ENCODE peak calls at places on chromosomes 11 and 22, in seven cellular contexts. J is fibroblast of mammary gland, B is WTC11, L is Calu3, E is left lung, Z is kidney epithelial cell, Y is HFFc6. R is an unnamed sample.

GRCh38 chr22:47092896-47093311 is 330.5 kb downstream of the TBC1D22A start:
- DNase-seq in J (peak), B (no peak), L (no peak), E (no peak), Z (no peak), Y (peak), R (no peak)

GRCh38 chr11:113874096-113874919 is 1.1 kb downstream of the USP28 start:
- DNase-seq in J (no peak), B (no peak), L (no peak), E (no peak), Z (no peak), Y (no peak), R (no peak)

GRCh38 chr11:114061053-114062049 is 1.8 kb downstream of the ZBTB16 start:
- DNase-seq in J (peak), B (peak), L (no peak), E (peak), Z (no peak), Y (no peak), R (peak)

GRCh38 chr11:57214494-57214893 is 22.6 kb downstream of the APLNR start:
- DNase-seq in J (peak), B (no peak), L (no peak), E (no peak), Z (peak), Y (peak), R (no peak)

GRCh38 chr11:32176223-32176811 is 85.4 kb downstream of the RCN1 start:
- DNase-seq in J (peak), B (peak), L (peak), E (peak), Z (peak), Y (peak), R (peak)

GRCh38 chr11:78270993-78271392 is 82.3 kb downstream of the USP35 start:
- DNase-seq in J (no peak), B (no peak), L (no peak), E (no peak), Z (no peak), Y (no peak), R (no peak)

GRCh38 chr22:28187612-28188011 is 268.6 kb upstream of the PITPNB start:
- DNase-seq in J (no peak), B (no peak), L (no peak), E (no peak), Z (no peak), Y (no peak), R (no peak)

GRCh38 chr11:43920598-43921419 is 21.6 kb upstream of the C11orf96 start:
- DNase-seq in J (peak), B (no peak), L (peak), E (no peak), Z (peak), Y (peak), R (no peak)

GRCh38 chr11:4862447-4863236 is 13.6 kb upstream of the OR51S1 start:
- DNase-seq in J (no peak), B (no peak), L (no peak), E (no peak), Z (no peak), Y (no peak), R (no peak)

GRCh38 chr11:134529212-134530096 is 117.4 kb upstream of the B3GAT1 start:
- DNase-seq in J (no peak), B (no peak), L (no peak), E (peak), Z (no peak), Y (no peak), R (no peak)

GRCh38 chr11:26331911-26332571 is at the start of gene ANO3:
- DNase-seq in J (peak), B (peak), L (peak), E (peak), Z (peak), Y (peak), R (peak)

GRCh38 chr11:10922944-10923343 is 65.1 kb upstream of the ZBED5 start:
- DNase-seq in J (no peak), B (no peak), L (no peak), E (no peak), Z (no peak), Y (no peak), R (no peak)

GRCh38 chr11:67303989-67304411 is 670 bp downstream of the SSH3 start:
- DNase-seq in J (no peak), B (peak), L (peak), E (peak), Z (no peak), Y (no peak), R (peak)

GRCh38 chr22:48563966-48564330 is 1263.7 kb downstream of the BRD1 start:
- DNase-seq in J (no peak), B (no peak), L (no peak), E (no peak), Z (no peak), Y (no peak), R (no peak)

GRCh38 chr11:11347583-11347982 is 5.5 kb downstream of the CSNK2A3 start:
- DNase-seq in J (no peak), B (no peak), L (no peak), E (no peak), Z (no peak), Y (no peak), R (no peak)

GRCh38 chr11:46387919-46388618 is 3.5 kb downstream of the CHRM4 start:
- DNase-seq in J (no peak), B (no peak), L (no peak), E (no peak), Z (no peak), Y (no peak), R (no peak)

GRCh38 chr11:28284206-28284605 is 176.0 kb downstream of the METTL15 start:
- DNase-seq in J (no peak), B (no peak), L (no peak), E (no peak), Z (no peak), Y (no peak), R (no peak)

GRCh38 chr11:17791144-17791543 is 56.6 kb downstream of the KCNC1 start:
- DNase-seq in J (no peak), B (no peak), L (no peak), E (no peak), Z (no peak), Y (peak), R (no peak)

GRCh38 chr11:130947481-130947880 is 31.2 kb upstream of the SNX19 start:
- DNase-seq in J (no peak), B (no peak), L (no peak), E (no peak), Z (no peak), Y (no peak), R (no peak)

GRCh38 chr11:30392221-30392784 is 69.4 kb downstream of the ARL14EP start:
- DNase-seq in J (no peak), B (no peak), L (no peak), E (no peak), Z (peak), Y (peak), R (no peak)

GRCh38 chr11:2475151-2475918 is 30.5 kb downstream of the KCNQ1 start:
- DNase-seq in J (no peak), B (no peak), L (no peak), E (no peak), Z (no peak), Y (no peak), R (no peak)

GRCh38 chr11:2517386-2518064 is 72.7 kb downstream of the KCNQ1 start:
- DNase-seq in J (no peak), B (peak), L (no peak), E (peak), Z (no peak), Y (no peak), R (no peak)

GRCh38 chr11:36478700-36479329 is 31.3 kb downstream of the TRAF6 start:
- DNase-seq in J (peak), B (no peak), L (peak), E (no peak), Z (no peak), Y (peak), R (peak)

GRCh38 chr11:131668867-131669780 is 298.7 kb downstream of the NTM start:
- DNase-seq in J (peak), B (peak), L (peak), E (no peak), Z (no peak), Y (peak), R (peak)

GRCh38 chr22:30472994-30473720 is 1.3 kb upstream of the SEC14L3 start:
- DNase-seq in J (no peak), B (no peak), L (no peak), E (no peak), Z (no peak), Y (no peak), R (no peak)

GRCh38 chr11:62501432-62501891 is 45.1 kb downstream of the AHNAK start:
- DNase-seq in J (no peak), B (no peak), L (no peak), E (no peak), Z (no peak), Y (no peak), R (peak)

GRCh38 chr11:22832315-22833041 is 2.9 kb upstream of the SVIP start:
- DNase-seq in J (peak), B (no peak), L (no peak), E (no peak), Z (peak), Y (no peak), R (no peak)

GRCh38 chr11:120032766-120033390 is 105.0 kb downstream of the TRIM29 start:
- DNase-seq in J (no peak), B (no peak), L (no peak), E (no peak), Z (no peak), Y (no peak), R (no peak)

GRCh38 chr11:77211040-77211451 is 83.0 kb downstream of the MYO7A start:
- DNase-seq in J (no peak), B (no peak), L (no peak), E (no peak), Z (no peak), Y (no peak), R (no peak)

GRCh38 chr11:119427279-119427678 is 4.3 kb upstream of the THY1 start:
- DNase-seq in J (peak), B (no peak), L (no peak), E (no peak), Z (no peak), Y (no peak), R (no peak)

GRCh38 chr11:111435046-111435698 is 56.1 kb upstream of the POU2AF1 start:
- DNase-seq in J (no peak), B (no peak), L (no peak), E (no peak), Z (no peak), Y (no peak), R (no peak)

GRCh38 chr22:35560366-35560765 is 19.7 kb downstream of the RASD2 start:
- DNase-seq in J (no peak), B (no peak), L (no peak), E (no peak), Z (no peak), Y (no peak), R (no peak)

GRCh38 chr11:117495357-117495756 is 167.7 kb downstream of the CEP164 start:
- DNase-seq in J (no peak), B (no peak), L (no peak), E (no peak), Z (no peak), Y (no peak), R (no peak)

GRCh38 chr11:12019337-12019736 is 10.9 kb upstream of the DKK3 start:
- DNase-seq in J (no peak), B (no peak), L (peak), E (no peak), Z (no peak), Y (no peak), R (no peak)

DNA sequence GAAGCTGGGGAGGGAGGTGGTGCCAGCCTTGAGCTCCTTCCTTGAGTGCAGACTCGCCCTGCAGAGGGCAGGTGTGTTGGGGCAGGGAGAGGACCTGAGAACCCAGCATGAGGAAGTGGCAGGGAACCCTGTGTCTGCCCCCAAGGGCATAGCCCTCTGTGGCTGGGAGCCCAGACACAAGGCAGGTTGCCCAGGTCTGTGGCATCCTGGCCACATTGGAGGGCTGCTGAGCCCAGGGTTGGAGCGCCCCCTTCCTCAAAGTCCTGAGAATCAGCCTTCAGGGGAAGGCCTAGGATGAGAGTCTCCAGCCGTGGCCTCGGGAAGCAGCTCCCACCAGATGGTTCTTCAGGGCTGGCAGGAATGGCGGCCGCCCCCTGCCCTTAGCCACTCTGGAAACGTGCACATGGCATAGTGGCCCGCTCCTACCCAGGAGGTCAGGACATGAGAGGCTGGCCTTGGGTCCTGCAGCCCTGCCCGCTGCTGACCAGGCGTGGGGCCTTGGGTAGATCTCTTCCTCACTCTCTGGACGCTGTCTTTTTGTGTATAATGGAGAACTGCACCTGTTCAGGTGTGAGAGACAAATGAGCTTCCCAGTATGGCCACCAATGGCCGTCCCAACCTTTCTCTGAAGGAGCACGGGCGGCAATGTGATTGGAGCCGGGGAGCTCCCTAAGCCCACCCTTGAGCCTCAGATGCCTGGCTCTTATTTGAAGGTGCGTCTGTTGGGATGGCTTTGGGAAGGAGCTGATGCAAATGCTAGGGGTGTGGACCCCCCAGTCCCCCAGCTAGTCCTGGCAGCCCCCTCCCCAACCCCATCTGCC is 4.5 kb upstream of the CDC42BPG start:
- DNase-seq in J (no peak), B (peak), L (peak), E (no peak), Z (no peak), Y (no peak), R (no peak)
- TF ChIP-seq CTCF in J (no peak), B (peak), L (peak), E (no peak), Z (peak), Y (peak), R (no peak)

GRCh38 chr11:706957-707816 is 1.2 kb downstream of the EPS8L2 start:
- DNase-seq in J (no peak), B (peak), L (peak), E (peak), Z (no peak), Y (no peak), R (no peak)
- TF ChIP-seq CTCF in J (no peak), B (peak), L (no peak), E (no peak), Z (peak), Y (peak), R (no peak)

DNA sequence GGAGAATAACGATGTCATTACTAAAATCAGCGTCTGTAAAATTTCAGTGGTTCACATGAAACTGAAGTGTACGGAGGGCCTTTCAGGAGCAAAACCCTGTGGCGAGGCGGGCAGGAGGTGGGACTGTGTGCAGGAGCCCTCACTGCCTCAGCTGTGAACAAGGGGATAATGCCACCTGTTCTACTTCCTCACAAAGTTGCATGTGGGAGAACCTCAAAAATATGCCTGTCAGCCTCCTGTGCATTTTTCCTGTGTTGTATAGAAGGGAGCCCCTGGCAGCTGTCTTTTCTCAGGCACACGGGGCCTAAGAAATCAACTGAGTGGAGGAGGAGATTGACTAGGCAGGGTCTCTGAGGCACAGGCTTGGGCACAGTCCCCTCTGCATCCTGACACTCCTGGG is 43.0 kb upstream of the MYO18B start:
- DNase-seq in J (no peak), B (no peak), L (no peak), E (no peak), Z (no peak), Y (no peak), R (no peak)
- TF ChIP-seq CTCF in J (no peak), B (no peak), L (no peak), E (no peak), Z (no peak), Y (no peak), R (no peak)

GRCh38 chr11:99176430-99176829 is 155.7 kb downstream of the CNTN5 start:
- DNase-seq in J (no peak), B (no peak), L (no peak), E (no peak), Z (no peak), Y (no peak), R (no peak)
- TF ChIP-seq CTCF in J (no peak), B (no peak), L (no peak), E (no peak), Z (no peak), Y (no peak), R (no peak)

DNA sequence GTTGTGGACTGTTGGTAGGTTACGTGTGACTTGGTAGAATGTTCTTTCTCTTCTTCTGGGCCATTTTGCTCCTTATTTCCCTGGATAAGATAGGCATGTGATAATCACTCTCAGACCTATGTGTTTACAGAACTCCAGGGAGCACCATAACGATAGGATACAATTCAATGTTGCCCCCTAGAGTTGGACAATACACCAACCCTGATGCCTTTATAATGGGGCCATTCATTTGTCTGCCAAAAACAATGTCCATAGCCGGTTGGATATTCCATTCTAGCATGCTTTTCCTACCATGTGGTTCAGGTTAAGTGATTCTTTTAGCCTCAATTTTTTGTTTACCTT is 60.5 kb downstream of the APIP start:
- DNase-seq in J (peak), B (no peak), L (no peak), E (no peak), Z (no peak), Y (no peak), R (no peak)
- TF ChIP-seq CTCF in J (no peak), B (no peak), L (no peak), E (no peak), Z (no peak), Y (peak), R (no peak)

DNA sequence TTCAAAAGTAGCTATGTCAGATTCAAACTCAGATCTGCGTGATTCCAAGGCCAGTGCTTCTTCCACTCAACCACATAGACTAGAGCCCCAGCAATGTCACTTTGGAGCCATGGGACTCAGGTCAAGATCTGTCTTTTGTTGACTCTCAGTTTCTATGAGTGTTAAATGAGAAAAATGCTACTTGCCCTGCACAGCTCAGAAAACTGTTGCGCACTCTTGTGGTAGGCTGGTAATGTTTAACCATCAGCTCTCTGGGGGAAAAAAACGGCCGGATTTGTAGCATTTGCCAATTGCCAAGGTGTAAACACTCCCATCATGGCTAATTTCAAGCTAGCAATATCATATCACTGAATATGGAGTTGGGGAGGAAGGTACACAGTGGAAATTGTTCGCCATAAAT is 328.1 kb upstream of the SYN3 start:
- DNase-seq in J (no peak), B (no peak), L (no peak), E (no peak), Z (no peak), Y (no peak), R (no peak)
- TF ChIP-seq CTCF in J (no peak), B (no peak), L (no peak), E (no peak), Z (no peak), Y (no peak), R (no peak)

DNA sequence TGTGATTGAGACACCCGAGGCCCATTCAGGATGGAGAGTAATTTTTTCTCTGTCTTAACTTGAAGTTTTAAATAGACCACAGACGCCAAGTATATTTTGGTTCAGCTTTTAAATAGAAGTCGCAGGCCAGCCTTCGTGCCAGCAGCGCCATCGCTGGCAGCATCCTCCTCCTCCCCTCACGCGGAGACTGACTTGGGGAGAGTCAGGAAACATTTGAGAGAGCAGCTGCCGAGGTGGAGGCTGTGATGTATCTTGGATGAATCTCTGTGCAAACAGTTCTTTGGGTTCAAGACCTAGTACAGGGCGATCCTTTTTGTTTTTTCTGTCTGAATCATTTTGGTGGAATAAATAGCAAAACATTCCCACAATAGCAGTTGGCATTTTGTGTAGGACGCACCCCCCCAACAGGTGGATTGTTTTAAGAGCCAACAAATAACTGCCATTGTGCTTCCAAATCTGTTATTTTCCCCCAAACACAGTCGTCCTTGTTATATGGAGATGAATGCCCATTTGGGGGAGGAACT is 920 bp upstream of the DMC1 start:
- DNase-seq in J (peak), B (peak), L (peak), E (peak), Z (no peak), Y (peak), R (peak)
- TF ChIP-seq CTCF in J (no peak), B (no peak), L (no peak), E (no peak), Z (peak), Y (no peak), R (no peak)

DNA sequence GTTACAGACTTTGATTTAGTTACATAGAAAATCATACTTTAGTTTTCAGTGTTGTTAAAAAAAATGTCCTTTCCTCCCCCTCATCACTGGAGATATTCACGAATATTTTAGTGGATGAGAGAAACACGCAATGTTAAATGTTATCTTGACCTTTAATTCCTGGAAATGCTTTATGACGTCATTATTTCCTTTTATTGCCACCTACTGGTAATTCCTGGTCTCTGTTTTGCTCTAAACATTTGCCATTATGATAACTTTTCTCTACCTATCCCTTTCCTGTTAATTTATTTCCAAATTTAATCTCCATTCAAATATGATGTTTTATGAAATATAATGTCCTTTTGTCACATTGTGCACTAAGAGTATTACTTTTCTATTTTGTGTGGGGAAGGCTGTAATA is 770.6 kb downstream of the FAM181B start:
- DNase-seq in J (peak), B (no peak), L (no peak), E (no peak), Z (no peak), Y (no peak), R (no peak)
- TF ChIP-seq CTCF in J (peak), B (no peak), L (no peak), E (no peak), Z (peak), Y (no peak), R (peak)

GRCh38 chr22:31497148-31497938 is 1.0 kb downstream of the SFI1 start:
- DNase-seq in J (no peak), B (no peak), L (no peak), E (no peak), Z (no peak), Y (no peak), R (no peak)

GRCh38 chr22:31496735-31497146 is 405 bp downstream of the SFI1 start:
- DNase-seq in J (no peak), B (no peak), L (no peak), E (peak), Z (no peak), Y (no peak), R (peak)

GRCh38 chr22:31495343-31495742 is 993 bp upstream of the SFI1 start:
- DNase-seq in J (no peak), B (no peak), L (no peak), E (no peak), Z (no peak), Y (no peak), R (no peak)

GRCh38 chr22:31492151-31492550 is 2.5 kb upstream of the EIF4ENIF1 start:
- DNase-seq in J (no peak), B (no peak), L (no peak), E (no peak), Z (no peak), Y (no peak), R (no peak)

GRCh38 chr22:31496007-31496734 is at the start of gene SFI1:
- DNase-seq in J (peak), B (peak), L (peak), E (peak), Z (no peak), Y (peak), R (peak)
- TF ChIP-seq CTCF in J (peak), B (no peak), L (peak), E (no peak), Z (peak), Y (peak), R (no peak)

R was measured in nephron progenitor cell.